ENCODE peak calls at places on chromosomes 16 and 17, in five cellular contexts. Y is activated CD8-positive, alpha-beta memory T cell treated with anti-CD3 and anti-CD28 coated beads for 4 hours; E is adrenal gland; A is NCI-H524; U is NCI-H1417 treated with DMSO at 0.1 percent for 48 hours. C is an unnamed sample.

GRCh38 chr17:59415397-59415796 is 83.9 kb downstream of the YPEL2 start:
- DNase-seq in A (no peak), Y (no peak), E (no peak), U (no peak), C (no peak)

GRCh38 chr17:32621612-32622312 is 135.0 kb downstream of the CDK5R1 start:
- DNase-seq in E (no peak), U (no peak), Y (no peak), A (no peak), C (no peak)

GRCh38 chr16:57123216-57123968 is 31.0 kb downstream of the CPNE2 start:
- DNase-seq in Y (no peak), A (no peak), U (no peak), E (no peak), C (no peak)

GRCh38 chr16:56869513-56870270 is 4.7 kb downstream of the SLC12A3 start:
- DNase-seq in U (no peak), Y (no peak), A (peak; percentile 14), E (no peak), C (peak; percentile 24)

GRCh38 chr16:83305092-83305491 is 502.7 kb upstream of the HSBP1 start:
- DNase-seq in U (no peak), A (no peak), E (no peak), Y (no peak), C (no peak)

GRCh38 chr17:50638851-50639767 is 4.4 kb downstream of the ABCC3 start:
- DNase-seq in U (no peak), A (no peak), Y (no peak), E (peak; percentile 100), C (peak; percentile 95)

GRCh38 chr17:64146418-64147109 is 16.6 kb upstream of the ERN1 start:
- DNase-seq in E (peak; percentile 79), Y (no peak), U (no peak), A (peak; percentile 71), C (peak; percentile 60)

GRCh38 chr16:70700101-70701020 is 14.5 kb upstream of the MTSS2 start:
- DNase-seq in U (no peak), E (no peak), Y (no peak), A (peak; percentile 90), C (no peak)

GRCh38 chr16:19754644-19755036 is 36.6 kb downstream of the IQCK start:
- DNase-seq in U (no peak), A (no peak), E (no peak), Y (no peak), C (no peak)

GRCh38 chr17:78706271-78706915 is 75.7 kb downstream of the CYTH1 start:
- DNase-seq in E (no peak), Y (no peak), U (no peak), A (peak; percentile 80), C (peak; percentile 20)

GRCh38 chr17:685006-685405 is 29.6 kb downstream of the VPS53 start:
- DNase-seq in E (no peak), A (no peak), U (no peak), Y (no peak), C (no peak)

GRCh38 chr16:69542974-69543373 is 22.8 kb upstream of the NFAT5 start:
- DNase-seq in U (no peak), E (no peak), Y (no peak), A (no peak), C (no peak)

GRCh38 chr17:17034496-17035066 is 7.7 kb upstream of the MPRIP start:
- DNase-seq in A (no peak), Y (no peak), U (no peak), E (no peak), C (no peak)

GRCh38 chr17:82277851-82278250 is 4.4 kb upstream of the CSNK1D start:
- DNase-seq in A (peak; percentile 42), Y (no peak), U (no peak), E (no peak), C (no peak)

C was measured in transverse colon.